ENCODE peak calls at places on chromosome 18, in seven cellular contexts. R is epithelial cell of prostate, Q is PC-9, N is psoas muscle, Y is right cardiac atrium, C is caudate nucleus, W is fibroblast of lung. B is an unnamed sample.

GRCh38 chr18:26322892-26323653 is 96.8 kb downstream of the TAF4B start:
- DNase-seq in Q (no peak), Y (no peak), R (no peak), C (no peak), W (peak; percentile 58), N (no peak), B (no peak)

GRCh38 chr18:22710628-22711380 is 222.3 kb upstream of the RBBP8 start:
- DNase-seq in C (no peak), R (peak; percentile 18), W (peak; percentile 84), Q (no peak), Y (peak; percentile 55), N (no peak), B (no peak)

GRCh38 chr18:32577561-32577960 is 106.9 kb upstream of the GAREM1 start:
- DNase-seq in W (no peak), Q (no peak), N (no peak), Y (no peak), R (no peak), C (no peak), B (no peak)

GRCh38 chr18:9535430-9535972 is 60.2 kb downstream of the RALBP1 start:
- DNase-seq in C (peak; percentile 54), Y (no peak), Q (peak; percentile 47), N (no peak), R (no peak), W (peak; percentile 85), B (no peak)

GRCh38 chr18:41721103-41721502 is 233.9 kb upstream of the PIK3C3 start:
- DNase-seq in R (no peak), W (no peak), N (no peak), Q (no peak), C (no peak), Y (no peak), B (no peak)

GRCh38 chr18:61556862-61557261 is 223.6 kb downstream of the CDH20 start:
- DNase-seq in W (no peak), Q (no peak), Y (no peak), R (no peak), N (no peak), C (no peak), B (no peak)

GRCh38 chr18:46247938-46248337 is 143.8 kb downstream of the HAUS1 start:
- DNase-seq in W (no peak), Y (no peak), R (no peak), Q (no peak), N (no peak), C (no peak), B (no peak)

GRCh38 chr18:8991131-8991530 is 111.4 kb upstream of the NDUFV2 start:
- DNase-seq in N (no peak), Q (no peak), W (peak; percentile 27), R (no peak), C (no peak), Y (no peak), B (no peak)

GRCh38 chr18:31230495-31230894 is 67.8 kb upstream of the DSC1 start:
- DNase-seq in C (no peak), Q (peak; percentile 82), R (peak; percentile 93), N (no peak), Y (no peak), W (peak; percentile 88), B (peak; percentile 84)

GRCh38 chr18:24734058-24734457 is 273.6 kb downstream of the HRH4 start:
- DNase-seq in R (no peak), Y (no peak), Q (no peak), W (no peak), C (no peak), N (no peak), B (no peak)

GRCh38 chr18:60549338-60549960 is 176.9 kb upstream of the MC4R start:
- DNase-seq in W (peak; percentile 70), Q (peak; percentile 58), C (peak; percentile 17), N (no peak), R (peak; percentile 29), Y (no peak), B (peak; percentile 53)

GRCh38 chr18:51195602-51196115 is 1.8 kb downstream of the MEX3C start:
- DNase-seq in Q (peak; percentile 58), Y (no peak), N (no peak), C (no peak), W (peak; percentile 80), R (no peak), B (no peak)

GRCh38 chr18:8508320-8508719 is 100.9 kb upstream of the RAB12 start:
- DNase-seq in W (no peak), C (no peak), Q (no peak), N (no peak), Y (no peak), R (no peak), B (no peak)

GRCh38 chr18:13266208-13267100 is 47.9 kb downstream of the LDLRAD4 start:
- DNase-seq in C (no peak), Q (no peak), N (peak; percentile 73), R (no peak), W (no peak), Y (peak; percentile 73), B (no peak)

GRCh38 chr18:75087119-75088020 is 121.6 kb downstream of the PTGR3 start:
- DNase-seq in Y (no peak), N (no peak), C (no peak), Q (no peak), R (no peak), W (no peak), B (no peak)

GRCh38 chr18:62976227-62976626 is 260.9 kb downstream of the PHLPP1 start:
- DNase-seq in W (no peak), R (peak; percentile 82), Y (no peak), Q (peak; percentile 66), C (no peak), N (no peak), B (no peak)

GRCh38 chr18:39795350-39795749 is 2159.7 kb upstream of the PIK3C3 start:
- DNase-seq in W (no peak), C (no peak), N (no peak), R (no peak), Q (no peak), Y (no peak), B (no peak)

GRCh38 chr18:27712066-27712465 is 464.9 kb downstream of the CDH2 start:
- DNase-seq in Q (no peak), C (no peak), W (peak; percentile 5), R (no peak), Y (no peak), N (no peak), B (no peak)

GRCh38 chr18:69689081-69689759 is 258.5 kb downstream of the CD226 start:
- DNase-seq in Q (no peak), Y (no peak), C (no peak), R (no peak), N (no peak), W (peak; percentile 22), B (no peak)

GRCh38 chr18:50879302-50880107 is 587 bp downstream of the ME2 start:
- DNase-seq in Y (peak; percentile 46), C (no peak), W (peak; percentile 63), R (no peak), Q (peak; percentile 37), N (no peak), B (no peak)

GRCh38 chr18:11246883-11247282 is 97.5 kb upstream of the PIEZO2 start:
- DNase-seq in Q (no peak), N (no peak), Y (no peak), R (no peak), C (no peak), W (no peak), B (no peak)

GRCh38 chr18:22186484-22186971 is 17.1 kb downstream of the GATA6 start:
- DNase-seq in W (peak; percentile 65), R (peak; percentile 31), Y (no peak), Q (no peak), C (no peak), N (no peak), B (peak; percentile 81)

DNA sequence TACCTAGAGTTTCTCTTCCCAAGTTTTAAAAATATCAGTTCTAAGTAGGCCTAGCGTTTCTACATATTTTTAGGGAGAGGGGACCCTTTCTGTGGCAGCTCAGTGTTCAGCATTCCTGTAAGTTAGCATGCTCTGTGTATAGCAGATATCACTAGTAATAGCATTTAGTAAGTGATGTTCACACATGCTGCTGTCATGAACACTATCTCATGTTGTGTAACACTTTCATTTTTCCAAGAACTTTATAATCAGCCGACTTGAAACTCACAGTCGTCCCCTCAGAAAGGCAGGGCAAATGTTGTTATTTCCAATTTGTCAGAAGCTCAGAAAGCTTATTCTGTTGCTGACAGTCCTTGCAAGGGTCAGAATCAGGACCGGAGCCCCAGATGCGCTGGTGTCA is 267.7 kb downstream of the ALPK2 start:
- DNase-seq in C (no peak), Q (no peak), N (no peak), W (no peak), Y (no peak), R (no peak), B (no peak)
- H3K27ac ChIP-seq in C (no peak overlapping the region), Q (no peak overlapping the region), N (no peak overlapping the region), W (peak overlapping the region; percentile 89), Y (peak overlapping the region; percentile 9), R (peak overlapping the region; percentile 57), B (no peak overlapping the region)

GRCh38 chr18:55353391-55353790 is 234.6 kb downstream of the TCF4 start:
- DNase-seq in C (no peak), W (no peak), Y (no peak), R (no peak), N (no peak), Q (no peak), B (no peak)

GRCh38 chr18:55353806-55354205 is 234.2 kb downstream of the TCF4 start:
- DNase-seq in R (no peak), C (no peak), N (no peak), W (peak; percentile 61), Q (no peak), Y (no peak), B (no peak)

GRCh38 chr18:55351980-55352714 is 235.8 kb downstream of the TCF4 start:
- DNase-seq in W (peak; percentile 56), N (no peak), R (no peak), Q (no peak), C (no peak), Y (no peak), B (no peak)

GRCh38 chr18:55349685-55350084 is 238.3 kb downstream of the TCF4 start:
- DNase-seq in C (no peak), R (no peak), Q (no peak), W (no peak), N (no peak), Y (no peak), B (no peak)

GRCh38 chr18:55351220-55351619 is 236.8 kb downstream of the TCF4 start:
- DNase-seq in W (peak; percentile 76), Y (no peak), Q (no peak), C (no peak), N (no peak), R (no peak), B (no peak)
- H3K27ac ChIP-seq in W (no peak overlapping the region), Y (no peak overlapping the region), Q (no peak overlapping the region), C (peak overlapping the region; percentile 96), N (no peak overlapping the region), R (no peak overlapping the region), B (no peak overlapping the region)

GRCh38 chr18:80197490-80197889 is 49.8 kb downstream of the PARD6G start:
- DNase-seq in C (no peak), N (no peak), R (no peak), W (no peak), Y (no peak), Q (no peak), B (no peak)
- H3K27ac ChIP-seq in C (no peak overlapping the region), N (no peak overlapping the region), R (no peak overlapping the region), W (no peak overlapping the region), Y (no peak overlapping the region), Q (no peak overlapping the region), B (no peak overlapping the region)

GRCh38 chr18:2687390-2688001 is 32.0 kb downstream of the SMCHD1 start:
- DNase-seq in Y (no peak), W (no peak), Q (no peak), R (no peak), C (no peak), N (no peak), B (no peak)
- H3K27ac ChIP-seq in Y (no peak overlapping the region), W (no peak overlapping the region), Q (no peak overlapping the region), R (no peak overlapping the region), C (no peak overlapping the region), N (no peak overlapping the region), B (no peak overlapping the region)